ENCODE peak calls at places on chromosomes 4 and X, in ten cellular contexts. W, Y, C, Z, S, B, Q, F, L and A are unnamed samples.

GRCh38 chr4:1168291-1169031 is 3.9 kb downstream of the SPON2 start:
- DNase-seq in C (no peak), F (no peak), L (no peak), S (no peak), B (no peak), W (no peak), Z (no peak), Q (no peak), Y (no peak), A (no peak)

GRCh38 chr4:116599859-116600258 is 485.5 kb downstream of the TRAM1L1 start:
- DNase-seq in W (no peak), Z (no peak), Q (no peak), S (peak; percentile 74), L (no peak), F (no peak), Y (peak; percentile 81), B (no peak), C (no peak), A (peak; percentile 60)

GRCh38 chr4:11623726-11624037 is 195.0 kb upstream of the HS3ST1 start:
- DNase-seq in Z (no peak), L (no peak), F (no peak), B (no peak), S (peak; percentile 42), Y (peak; percentile 14), W (no peak), C (no peak), Q (no peak), A (peak; percentile 9)

GRCh38 chrX:22033818-22034217 is 1.7 kb downstream of the PHEX start:
- DNase-seq in S (no peak), Z (no peak), L (no peak), F (no peak), Q (no peak), Y (no peak), C (no peak), W (no peak), B (no peak), A (no peak)

GRCh38 chr4:138111462-138112000 is 130.6 kb downstream of the SLC7A11 start:
- DNase-seq in L (no peak), F (no peak), Y (peak; percentile 32), W (no peak), Z (no peak), B (no peak), Q (no peak), C (no peak), S (peak; percentile 54), A (no peak)

GRCh38 chr4:112557676-112558411 is 41.9 kb upstream of the NEUROG2 start:
- DNase-seq in Y (no peak), B (no peak), L (no peak), Z (no peak), C (no peak), F (no peak), W (no peak), S (no peak), Q (no peak), A (peak; percentile 33)

GRCh38 chrX:108268434-108269080 is 169.7 kb downstream of the COL4A6 start:
- DNase-seq in S (no peak), Q (peak; percentile 20), B (no peak), C (no peak), F (no peak), Y (no peak), W (no peak), Z (no peak), L (no peak), A (no peak)

GRCh38 chrX:10011261-10011931 is 44.2 kb downstream of the CLDN34 start:
- DNase-seq in Q (no peak), L (peak; percentile 19), C (no peak), B (no peak), Y (no peak), S (no peak), W (no peak), Z (peak; percentile 67), F (no peak), A (peak; percentile 48)

GRCh38 chr4:74319506-74319905 is 11.2 kb downstream of the EPGN start:
- DNase-seq in W (no peak), S (no peak), C (no peak), Z (no peak), Y (no peak), F (no peak), B (no peak), Q (no peak), L (no peak), A (no peak)